ENCODE peak calls at places on chromosomes 13 and 19, in eight cellular contexts. D is cardiac muscle cell; J is CD8-positive, alpha-beta T cell; H is astrocyte of the spinal cord; B is OCI-LY7; V is GM12865; U is Panc1; E is HCT116. O is an unnamed sample.

GRCh38 chr19:47230122-47230920 is 678 bp downstream of the BBC3 start:
- DNase-seq in D (peak), J (peak), H (peak), B (peak), V (peak), U (no peak), E (no peak), O (peak)

GRCh38 chr19:7705387-7706187 is 3.7 kb upstream of the FCER2 start:
- DNase-seq in D (no peak), J (peak), H (no peak), B (peak), V (peak), U (no peak), E (no peak), O (peak)

GRCh38 chr19:14021474-14021873 is 6.5 kb upstream of the RLN3 start:
- DNase-seq in D (no peak), J (no peak), H (no peak), B (no peak), V (no peak), U (no peak), E (no peak), O (no peak)

GRCh38 chr19:4930664-4931063 is 21.4 kb downstream of the UHRF1 start:
- DNase-seq in D (no peak), J (no peak), H (peak), B (no peak), V (no peak), U (no peak), E (no peak), O (peak)

GRCh38 chr13:99908129-99908805 is 63.3 kb downstream of the ZIC5 start:
- DNase-seq in D (no peak), J (no peak), H (peak), B (no peak), V (no peak), U (no peak), E (no peak), O (no peak)

GRCh38 chr13:78022164-78022877 is 103.7 kb upstream of the EDNRB start:
- DNase-seq in D (no peak), J (peak), H (peak), B (peak), V (peak), U (no peak), E (no peak), O (peak)

GRCh38 chr19:42497492-42498226 is 30.6 kb downstream of the CEACAM1 start:
- DNase-seq in D (peak), J (no peak), H (no peak), B (peak), V (peak), U (no peak), E (no peak), O (no peak)

GRCh38 chr19:46373573-46374359 is 26.9 kb downstream of the PPP5C start:
- DNase-seq in D (no peak), J (no peak), H (peak), B (no peak), V (no peak), U (no peak), E (no peak), O (peak)

GRCh38 chr13:81017525-81018152 is 676.7 kb upstream of the SPRY2 start:
- DNase-seq in D (peak), J (no peak), H (peak), B (peak), V (peak), U (no peak), E (peak), O (peak)

GRCh38 chr13:60112771-60113170 is 51.0 kb downstream of the DIAPH3 start:
- DNase-seq in D (no peak), J (no peak), H (peak), B (no peak), V (no peak), U (no peak), E (no peak), O (no peak)

GRCh38 chr13:98143601-98144500 is 957 bp downstream of the FARP1 start:
- DNase-seq in D (peak), J (no peak), H (peak), B (no peak), V (peak), U (no peak), E (no peak), O (peak)

GRCh38 chr13:43935878-43936277 is 56.2 kb downstream of the LACC1 start:
- DNase-seq in D (no peak), J (no peak), H (no peak), B (no peak), V (no peak), U (no peak), E (no peak), O (peak)

GRCh38 chr13:24625324-24625723 is 54.9 kb upstream of the ATP12A start:
- DNase-seq in D (no peak), J (no peak), H (no peak), B (peak), V (peak), U (no peak), E (no peak), O (no peak)

GRCh38 chr13:110957181-110957884 is 42.5 kb upstream of the ANKRD10 start:
- DNase-seq in D (no peak), J (no peak), H (peak), B (no peak), V (no peak), U (no peak), E (peak), O (no peak)

GRCh38 chr13:68759617-68760016 is 1348.0 kb upstream of the ATXN8OS start:
- DNase-seq in D (no peak), J (no peak), H (no peak), B (no peak), V (no peak), U (no peak), E (no peak), O (no peak)

GRCh38 chr13:35848316-35848715 is 282.9 kb downstream of the DCLK1 start:
- DNase-seq in D (no peak), J (no peak), H (no peak), B (no peak), V (no peak), U (no peak), E (no peak), O (no peak)

GRCh38 chr13:33918199-33918932 is 100.4 kb downstream of the RFC3 start:
- DNase-seq in D (peak), J (no peak), H (peak), B (no peak), V (no peak), U (peak), E (no peak), O (peak)

GRCh38 chr19:33831835-33832234 is 35.2 kb downstream of the KCTD15 start:
- DNase-seq in D (no peak), J (no peak), H (no peak), B (no peak), V (no peak), U (no peak), E (no peak), O (no peak)

GRCh38 chr13:102138635-102139225 is 263.1 kb downstream of the FGF14 start:
- DNase-seq in D (no peak), J (no peak), H (no peak), B (no peak), V (no peak), U (no peak), E (no peak), O (no peak)

GRCh38 chr13:92390217-92390616 is 836.4 kb upstream of the GPC6 start:
- DNase-seq in D (no peak), J (no peak), H (no peak), B (no peak), V (no peak), U (no peak), E (no peak), O (no peak)

GRCh38 chr13:95896302-95896701 is 156.9 kb downstream of the UGGT2 start:
- DNase-seq in D (no peak), J (no peak), H (peak), B (no peak), V (no peak), U (no peak), E (no peak), O (peak)

GRCh38 chr13:23950736-23951510 is 53.6 kb upstream of the C1QTNF9B start:
- DNase-seq in D (no peak), J (no peak), H (no peak), B (no peak), V (no peak), U (no peak), E (no peak), O (peak)

GRCh38 chr13:51776179-51776578 is 27.8 kb downstream of the DHRS12 start:
- DNase-seq in D (no peak), J (no peak), H (no peak), B (no peak), V (no peak), U (no peak), E (no peak), O (peak)

GRCh38 chr19:2274937-2275535 is 6.9 kb downstream of the PEAK3 start:
- DNase-seq in D (peak), J (peak), H (peak), B (peak), V (peak), U (no peak), E (no peak), O (peak)

GRCh38 chr13:73000027-73000674 is 58.7 kb upstream of the KLF5 start:
- DNase-seq in D (peak), J (no peak), H (peak), B (peak), V (peak), U (no peak), E (peak), O (peak)

GRCh38 chr13:103134271-103134670 is 68.1 kb upstream of the SLC10A2 start:
- DNase-seq in D (no peak), J (no peak), H (no peak), B (peak), V (peak), U (no peak), E (no peak), O (no peak)

GRCh38 chr13:103282571-103283450 is 216.6 kb upstream of the SLC10A2 start:
- DNase-seq in D (peak), J (no peak), H (peak), B (no peak), V (no peak), U (no peak), E (no peak), O (peak)

GRCh38 chr19:51001495-51001894 is at the start of gene KLK8:
- DNase-seq in D (no peak), J (no peak), H (no peak), B (no peak), V (no peak), U (no peak), E (no peak), O (peak)

GRCh38 chr13:77774181-77774580 is 76.7 kb downstream of the SLAIN1 start:
- DNase-seq in D (no peak), J (no peak), H (no peak), B (no peak), V (no peak), U (no peak), E (no peak), O (no peak)

GRCh38 chr13:96011291-96011875 is 41.8 kb downstream of the UGGT2 start:
- DNase-seq in D (no peak), J (no peak), H (no peak), B (no peak), V (no peak), U (no peak), E (no peak), O (no peak)

GRCh38 chr13:105991131-105991530 is 544.3 kb downstream of the EFNB2 start:
- DNase-seq in D (no peak), J (no peak), H (no peak), B (no peak), V (no peak), U (no peak), E (no peak), O (peak)

GRCh38 chr19:50230379-50231351 is 27.2 kb downstream of the MYH14 start:
- DNase-seq in D (no peak), J (no peak), H (no peak), B (no peak), V (no peak), U (no peak), E (no peak), O (peak)

GRCh38 chr19:13796301-13797057 is 1.2 kb downstream of the ZSWIM4 start:
- DNase-seq in D (no peak), J (no peak), H (peak), B (peak), V (peak), U (no peak), E (peak), O (peak)

GRCh38 chr19:51701468-51702100 is 8.5 kb downstream of the SPACA6 start:
- DNase-seq in D (no peak), J (no peak), H (no peak), B (no peak), V (no peak), U (no peak), E (no peak), O (no peak)

GRCh38 chr19:45864629-45865082 is 530 bp downstream of the FOXA3 start:
- DNase-seq in D (no peak), J (no peak), H (no peak), B (no peak), V (no peak), U (no peak), E (no peak), O (no peak)

GRCh38 chr13:36819811-36820140 is 754 bp downstream of the RFXAP start:
- DNase-seq in D (peak), J (peak), H (peak), B (no peak), V (peak), U (no peak), E (no peak), O (no peak)

GRCh38 chr13:102012299-102013293 is 389.3 kb downstream of the FGF14 start:
- DNase-seq in D (no peak), J (no peak), H (no peak), B (no peak), V (no peak), U (no peak), E (no peak), O (no peak)

GRCh38 chr19:51488491-51488890 is 10.2 kb downstream of the CEACAM18 start:
- DNase-seq in D (no peak), J (no peak), H (no peak), B (no peak), V (no peak), U (no peak), E (no peak), O (no peak)

DNA sequence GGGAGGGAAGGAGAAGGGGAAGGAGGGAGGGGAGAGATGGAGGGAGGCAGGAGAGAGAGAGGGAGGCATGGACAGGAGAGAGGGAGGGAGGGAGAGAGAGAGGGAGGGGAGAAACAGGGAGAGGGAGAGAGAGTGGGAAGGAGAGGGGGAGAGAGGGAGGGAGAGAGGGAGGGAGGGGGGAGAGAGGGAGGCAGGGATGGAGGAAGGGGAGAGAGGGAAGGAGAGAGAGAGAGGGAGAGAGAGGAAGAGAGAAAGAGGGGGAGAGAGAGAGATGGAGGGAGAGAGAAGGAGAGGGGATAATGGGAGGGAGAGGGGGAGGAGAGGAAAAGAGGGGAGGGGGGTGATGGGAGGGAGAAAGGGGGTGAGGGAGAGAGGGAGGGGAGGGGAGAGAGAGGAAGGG is 86.8 kb upstream of the VSTM2B start:
- DNase-seq in D (no peak), J (no peak), H (no peak), B (no peak), V (no peak), U (no peak), E (no peak), O (no peak)
- H3K4me3 ChIP-seq in D (no peak), J (no peak), H (no peak), B (no peak), V (no peak), U (no peak), E (no peak), O (no peak)

GRCh38 chr19:57613941-57614743 is at the start of gene ZNF134:
- DNase-seq in D (peak), J (peak), H (peak), B (peak), V (peak), U (peak), E (peak), O (peak)
- TF ChIP-seq CTCF in D (peak), J (peak), H (peak), B (no peak), V (no peak), U (no peak), E (no peak), O (no peak)

DNA sequence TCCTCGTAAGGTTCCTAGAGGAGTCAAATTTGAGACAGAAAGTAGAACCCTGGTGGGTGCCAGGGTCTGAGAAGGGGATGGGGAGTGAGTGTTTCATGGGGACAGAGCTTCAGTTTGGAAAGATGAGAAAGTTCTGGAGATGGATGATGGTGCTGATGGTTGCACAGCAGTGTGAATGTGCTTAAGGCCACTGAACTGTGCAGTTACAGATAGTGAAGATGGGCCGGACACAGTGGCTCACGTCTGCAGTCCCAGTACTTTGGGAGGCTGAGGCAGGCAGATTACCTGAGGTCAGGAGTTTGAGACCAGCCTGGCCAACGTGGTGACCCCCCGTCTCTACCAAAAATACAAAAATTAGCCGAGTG is 917 bp downstream of the SPC24 start:
- DNase-seq in D (no peak), J (no peak), H (no peak), B (no peak), V (no peak), U (no peak), E (no peak), O (no peak)
- H3K4me3 ChIP-seq in D (peak), J (no peak), H (peak), B (peak), V (peak), U (peak), E (peak), O (peak)

GRCh38 chr19:40424637-40425449 is 949 bp downstream of the SERTAD1 start:
- DNase-seq in D (peak), J (peak), H (peak), B (no peak), V (peak), U (no peak), E (no peak), O (peak)
- TF ChIP-seq CTCF in D (no peak), J (no peak), H (no peak), B (no peak), V (no peak), U (no peak), E (no peak), O (no peak)

GRCh38 chr13:55483626-55484158 is 1657.0 kb upstream of the PRR20A start:
- DNase-seq in D (no peak), J (no peak), H (no peak), B (no peak), V (no peak), U (no peak), E (no peak), O (no peak)
- H3K4me3 ChIP-seq in D (no peak), J (no peak), H (no peak), B (no peak), V (no peak), U (no peak), E (no peak), O (no peak)

GRCh38 chr19:21468791-21469190 is 36.6 kb upstream of the ZNF429 start:
- DNase-seq in D (peak), J (no peak), H (no peak), B (no peak), V (no peak), U (no peak), E (no peak), O (no peak)
- TF ChIP-seq CTCF in D (no peak), J (no peak), H (no peak), B (no peak), V (no peak), U (no peak), E (no peak), O (no peak)

GRCh38 chr13:21014139-21014665 is 47.2 kb downstream of the LATS2 start:
- DNase-seq in D (no peak), J (no peak), H (no peak), B (no peak), V (no peak), U (no peak), E (no peak), O (no peak)
- H3K4me3 ChIP-seq in D (no peak), J (no peak), H (no peak), B (no peak), V (no peak), U (no peak), E (no peak), O (peak)